ENCODE peak calls at places on chromosomes 11 and 22, in nine cellular contexts. One of them, this sample, is unnamed.

GRCh38 chr11:92225563-92226308 is 1.1 kb downstream of the FAT3 start:
- DNase-seq in EL: peak; percentile 50
- DNase-seq in IMR-90: no peak
- DNase-seq in activated T-cell treated with anti-CD3 and anti-CD28 coated beads for 1 hour: no peak
- DNase-seq in NCI-H1105: peak; percentile 43
- DNase-seq in brain pericyte: no peak
- DNase-seq in MM.1S: no peak
- DNase-seq in WTC11: peak; percentile 54
- DNase-seq in stimulated activated CD4-positive, alpha-beta T cell treated with anti-CD3 and anti-CD28 coated beads, Interleukin-2, amount 100 ng/mL, for 48 hours: no peak
- DNase-seq in this sample: no peak

GRCh38 chr22:23401111-23401909 is 178.8 kb downstream of the IGLL1 start:
- DNase-seq in brain pericyte: no peak
- DNase-seq in NCI-H1105: no peak
- DNase-seq in activated T-cell treated with anti-CD3 and anti-CD28 coated beads for 1 hour: no peak
- DNase-seq in stimulated activated CD4-positive, alpha-beta T cell treated with anti-CD3 and anti-CD28 coated beads, Interleukin-2, amount 100 ng/mL, for 48 hours: no peak
- DNase-seq in MM.1S: no peak
- DNase-seq in IMR-90: peak; percentile 75
- DNase-seq in WTC11: peak; percentile 8
- DNase-seq in EL: peak; percentile 94
- DNase-seq in this sample: peak; percentile 62

GRCh38 chr11:131889146-131889577 is 518.7 kb downstream of the NTM start:
- DNase-seq in NCI-H1105: peak; percentile 64
- DNase-seq in MM.1S: no peak
- DNase-seq in IMR-90: peak; percentile 95
- DNase-seq in WTC11: no peak
- DNase-seq in stimulated activated CD4-positive, alpha-beta T cell treated with anti-CD3 and anti-CD28 coated beads, Interleukin-2, amount 100 ng/mL, for 48 hours: no peak
- DNase-seq in EL: peak; percentile 71
- DNase-seq in brain pericyte: peak; percentile 37
- DNase-seq in activated T-cell treated with anti-CD3 and anti-CD28 coated beads for 1 hour: no peak
- DNase-seq in this sample: peak; percentile 81

GRCh38 chr11:8403310-8403709 is 139.6 kb upstream of the LMO1 start:
- DNase-seq in stimulated activated CD4-positive, alpha-beta T cell treated with anti-CD3 and anti-CD28 coated beads, Interleukin-2, amount 100 ng/mL, for 48 hours: no peak
- DNase-seq in brain pericyte: no peak
- DNase-seq in activated T-cell treated with anti-CD3 and anti-CD28 coated beads for 1 hour: no peak
- DNase-seq in IMR-90: peak; percentile 20
- DNase-seq in EL: peak; percentile 13
- DNase-seq in MM.1S: no peak
- DNase-seq in WTC11: no peak
- DNase-seq in NCI-H1105: no peak
- DNase-seq in this sample: no peak

GRCh38 chr11:72226701-72227100 is 2.1 kb downstream of the INPPL1 start:
- DNase-seq in EL: no peak
- DNase-seq in activated T-cell treated with anti-CD3 and anti-CD28 coated beads for 1 hour: no peak
- DNase-seq in MM.1S: no peak
- DNase-seq in IMR-90: no peak
- DNase-seq in WTC11: no peak
- DNase-seq in NCI-H1105: peak; percentile 44
- DNase-seq in stimulated activated CD4-positive, alpha-beta T cell treated with anti-CD3 and anti-CD28 coated beads, Interleukin-2, amount 100 ng/mL, for 48 hours: no peak
- DNase-seq in brain pericyte: no peak
- DNase-seq in this sample: no peak

GRCh38 chr22:45246060-45246985 is 5.6 kb upstream of the KIAA0930 start:
- DNase-seq in IMR-90: peak; percentile 99
- DNase-seq in MM.1S: no peak
- DNase-seq in NCI-H1105: no peak
- DNase-seq in WTC11: no peak
- DNase-seq in activated T-cell treated with anti-CD3 and anti-CD28 coated beads for 1 hour: no peak
- DNase-seq in EL: peak; percentile 96
- DNase-seq in stimulated activated CD4-positive, alpha-beta T cell treated with anti-CD3 and anti-CD28 coated beads, Interleukin-2, amount 100 ng/mL, for 48 hours: no peak
- DNase-seq in brain pericyte: peak; percentile 39
- DNase-seq in this sample: peak; percentile 94

GRCh38 chr11:117231637-117232021 is 244 bp downstream of the PCSK7 start:
- DNase-seq in IMR-90: no peak
- DNase-seq in NCI-H1105: no peak
- DNase-seq in EL: no peak
- DNase-seq in stimulated activated CD4-positive, alpha-beta T cell treated with anti-CD3 and anti-CD28 coated beads, Interleukin-2, amount 100 ng/mL, for 48 hours: no peak
- DNase-seq in MM.1S: no peak
- DNase-seq in WTC11: no peak
- DNase-seq in brain pericyte: no peak
- DNase-seq in activated T-cell treated with anti-CD3 and anti-CD28 coated beads for 1 hour: no peak
- DNase-seq in this sample: no peak

GRCh38 chr11:57474017-57474750 is 13.9 kb downstream of the RTN4RL2 start:
- DNase-seq in EL: no peak
- DNase-seq in WTC11: no peak
- DNase-seq in stimulated activated CD4-positive, alpha-beta T cell treated with anti-CD3 and anti-CD28 coated beads, Interleukin-2, amount 100 ng/mL, for 48 hours: no peak
- DNase-seq in brain pericyte: no peak
- DNase-seq in IMR-90: peak; percentile 7
- DNase-seq in NCI-H1105: no peak
- DNase-seq in MM.1S: no peak
- DNase-seq in activated T-cell treated with anti-CD3 and anti-CD28 coated beads for 1 hour: no peak
- DNase-seq in this sample: no peak

GRCh38 chr11:776459-777287 is 614 bp downstream of the GATD1 start:
- DNase-seq in WTC11: peak; percentile 73
- DNase-seq in stimulated activated CD4-positive, alpha-beta T cell treated with anti-CD3 and anti-CD28 coated beads, Interleukin-2, amount 100 ng/mL, for 48 hours: no peak
- DNase-seq in IMR-90: no peak
- DNase-seq in NCI-H1105: peak; percentile 38
- DNase-seq in MM.1S: peak; percentile 41
- DNase-seq in EL: no peak
- DNase-seq in brain pericyte: no peak
- DNase-seq in activated T-cell treated with anti-CD3 and anti-CD28 coated beads for 1 hour: no peak
- DNase-seq in this sample: no peak

GRCh38 chr22:31139866-31140716 is at the start of gene PLA2G3:
- DNase-seq in brain pericyte: peak; percentile 62
- DNase-seq in NCI-H1105: peak; percentile 96
- DNase-seq in MM.1S: no peak
- DNase-seq in activated T-cell treated with anti-CD3 and anti-CD28 coated beads for 1 hour: no peak
- DNase-seq in EL: peak; percentile 27
- DNase-seq in WTC11: peak; percentile 94
- DNase-seq in IMR-90: peak; percentile 60
- DNase-seq in stimulated activated CD4-positive, alpha-beta T cell treated with anti-CD3 and anti-CD28 coated beads, Interleukin-2, amount 100 ng/mL, for 48 hours: no peak
- DNase-seq in this sample: no peak

GRCh38 chr11:1501421-1502167 is 15.0 kb upstream of the MOB2 start:
- DNase-seq in NCI-H1105: no peak
- DNase-seq in IMR-90: no peak
- DNase-seq in activated T-cell treated with anti-CD3 and anti-CD28 coated beads for 1 hour: no peak
- DNase-seq in stimulated activated CD4-positive, alpha-beta T cell treated with anti-CD3 and anti-CD28 coated beads, Interleukin-2, amount 100 ng/mL, for 48 hours: no peak
- DNase-seq in MM.1S: no peak
- DNase-seq in EL: no peak
- DNase-seq in WTC11: no peak
- DNase-seq in brain pericyte: no peak
- DNase-seq in this sample: no peak

GRCh38 chr11:124577664-124578427 is 8.0 kb downstream of the OR8A1 start:
- DNase-seq in EL: no peak
- DNase-seq in IMR-90: no peak
- DNase-seq in NCI-H1105: no peak
- DNase-seq in activated T-cell treated with anti-CD3 and anti-CD28 coated beads for 1 hour: no peak
- DNase-seq in WTC11: no peak
- DNase-seq in brain pericyte: no peak
- DNase-seq in MM.1S: no peak
- DNase-seq in stimulated activated CD4-positive, alpha-beta T cell treated with anti-CD3 and anti-CD28 coated beads, Interleukin-2, amount 100 ng/mL, for 48 hours: no peak
- DNase-seq in this sample: no peak

GRCh38 chr11:2898366-2899079 is 12.9 kb upstream of the CDKN1C start:
- DNase-seq in brain pericyte: peak; percentile 73
- DNase-seq in MM.1S: peak; percentile 58
- DNase-seq in EL: peak; percentile 92
- DNase-seq in NCI-H1105: no peak
- DNase-seq in IMR-90: peak; percentile 94
- DNase-seq in WTC11: no peak
- DNase-seq in activated T-cell treated with anti-CD3 and anti-CD28 coated beads for 1 hour: no peak
- DNase-seq in stimulated activated CD4-positive, alpha-beta T cell treated with anti-CD3 and anti-CD28 coated beads, Interleukin-2, amount 100 ng/mL, for 48 hours: peak; percentile 43
- DNase-seq in this sample: peak; percentile 55

GRCh38 chr11:116731821-116732739 is 40.7 kb downstream of the BUD13 start:
- DNase-seq in WTC11: peak; percentile 62
- DNase-seq in EL: no peak
- DNase-seq in NCI-H1105: no peak
- DNase-seq in IMR-90: no peak
- DNase-seq in stimulated activated CD4-positive, alpha-beta T cell treated with anti-CD3 and anti-CD28 coated beads, Interleukin-2, amount 100 ng/mL, for 48 hours: no peak
- DNase-seq in activated T-cell treated with anti-CD3 and anti-CD28 coated beads for 1 hour: no peak
- DNase-seq in MM.1S: no peak
- DNase-seq in brain pericyte: no peak
- DNase-seq in this sample: no peak

GRCh38 chr11:36356201-36356600 is 60.1 kb downstream of the PRR5L start:
- DNase-seq in EL: peak; percentile 31
- DNase-seq in brain pericyte: no peak
- DNase-seq in WTC11: no peak
- DNase-seq in activated T-cell treated with anti-CD3 and anti-CD28 coated beads for 1 hour: no peak
- DNase-seq in NCI-H1105: no peak
- DNase-seq in stimulated activated CD4-positive, alpha-beta T cell treated with anti-CD3 and anti-CD28 coated beads, Interleukin-2, amount 100 ng/mL, for 48 hours: no peak
- DNase-seq in MM.1S: no peak
- DNase-seq in IMR-90: no peak
- DNase-seq in this sample: no peak

GRCh38 chr11:117809236-117810055 is 12.4 kb upstream of the DSCAML1 start:
- DNase-seq in stimulated activated CD4-positive, alpha-beta T cell treated with anti-CD3 and anti-CD28 coated beads, Interleukin-2, amount 100 ng/mL, for 48 hours: no peak
- DNase-seq in brain pericyte: no peak
- DNase-seq in MM.1S: no peak
- DNase-seq in EL: peak; percentile 40
- DNase-seq in IMR-90: peak; percentile 8
- DNase-seq in NCI-H1105: peak; percentile 29
- DNase-seq in WTC11: peak; percentile 74
- DNase-seq in activated T-cell treated with anti-CD3 and anti-CD28 coated beads for 1 hour: no peak
- DNase-seq in this sample: no peak

This sample was measured in AG09309.